ENCODE peak calls at places on chromosome 11, in four cellular contexts. E is mammary epithelial cell, A is GM23338, J is gastrocnemius medialis. W is an unnamed sample. For H3K4me1, the result is how much of the 10 kb centered on the place peaks cover.

GRCh38 chr11:93219440-93219839 is 21.6 kb upstream of the SLC36A4 start:
- DNase-seq in J (no peak), A (no peak), E (no peak), W (no peak)

GRCh38 chr11:128963744-128964340 is 21.2 kb upstream of the TP53AIP1 start:
- DNase-seq in E (no peak), A (no peak), J (no peak), W (no peak)

GRCh38 chr11:117641008-117641915 is 155.8 kb downstream of the DSCAML1 start:
- DNase-seq in E (no peak), J (no peak), A (no peak), W (no peak)

GRCh38 chr11:62560566-62561103 is 13.1 kb downstream of the EEF1G start:
- DNase-seq in E (peak), J (peak), A (peak), W (peak)

GRCh38 chr11:114073506-114074381 is 14.2 kb downstream of the ZBTB16 start:
- DNase-seq in A (no peak), J (no peak), E (no peak), W (no peak)

GRCh38 chr11:47467372-47467771 is 18.4 kb upstream of the RAPSN start:
- DNase-seq in E (no peak), J (no peak), A (no peak), W (no peak)

GRCh38 chr11:120208777-120209176 is 2.1 kb upstream of the OAF start:
- DNase-seq in J (peak), E (peak), A (no peak), W (peak)

GRCh38 chr11:61069427-61069826 is 32.9 kb upstream of the CD5 start:
- DNase-seq in A (no peak), E (no peak), J (no peak), W (no peak)

GRCh38 chr11:61487342-61488025 is 21.1 kb upstream of the LRRC10B start:
- DNase-seq in J (no peak), A (no peak), E (no peak), W (no peak)

GRCh38 chr11:35494966-35495365 is 30.4 kb downstream of the PAMR1 start:
- DNase-seq in J (no peak), A (no peak), E (no peak), W (no peak)

GRCh38 chr11:81080476-81080875 is 1639.6 kb upstream of the TENM4 start:
- DNase-seq in J (no peak), A (no peak), E (no peak), W (no peak)

GRCh38 chr11:6481012-6481923 is at the start of the genes ARFIP2 and TIMM10B:
- DNase-seq in E (peak), A (peak), J (peak), W (peak)

GRCh38 chr11:44557464-44557863 is 8.0 kb upstream of the CD82 start:
- DNase-seq in A (no peak), E (no peak), J (no peak), W (no peak)

GRCh38 chr11:134347441-134347840 is 15.7 kb downstream of the GLB1L2 start:
- DNase-seq in A (no peak), E (no peak), J (no peak), W (no peak)

GRCh38 chr11:96337541-96338530 is 5.2 kb downstream of the MAML2 start:
- DNase-seq in J (no peak), E (no peak), A (no peak), W (peak)

GRCh38 chr11:115869780-115870431 is 365.7 kb upstream of the CADM1 start:
- DNase-seq in A (peak), E (peak), J (no peak), W (peak)

GRCh38 chr11:96033054-96033453 is 109.1 kb upstream of the MTMR2 start:
- DNase-seq in A (no peak), E (no peak), J (no peak), W (no peak)

GRCh38 chr11:85307381-85307780 is 319.8 kb downstream of the DLG2 start:
- DNase-seq in A (no peak), E (no peak), J (no peak), W (no peak)

GRCh38 chr11:210122-210802 is 2.8 kb downstream of the RIC8A start:
- DNase-seq in A (no peak), J (no peak), E (peak), W (no peak)

GRCh38 chr11:130865772-130866114 is 50.5 kb downstream of the SNX19 start:
- DNase-seq in J (peak), E (no peak), A (no peak), W (no peak)

GRCh38 chr11:128568166-128568778 is 19.1 kb downstream of the ETS1 start:
- DNase-seq in J (no peak), E (peak), A (no peak), W (no peak)

GRCh38 chr11:14773755-14774154 is 118.3 kb downstream of the CYP2R1 start:
- DNase-seq in E (no peak), A (peak), J (no peak), W (no peak)

GRCh38 chr11:17683378-17684161 is 35.8 kb upstream of the MYOD1 start:
- DNase-seq in E (peak), A (no peak), J (peak), W (no peak)

GRCh38 chr11:92224394-92225205 is at the start of gene FAT3:
- DNase-seq in A (peak), E (peak), J (no peak), W (peak)

GRCh38 chr11:118448294-118448693 is 12.0 kb downstream of the KMT2A start:
- DNase-seq in J (no peak), A (no peak), E (peak), W (no peak)

GRCh38 chr11:432501-433100 is 9.2 kb downstream of the ANO9 start:
- DNase-seq in E (no peak), A (no peak), J (no peak), W (no peak)

GRCh38 chr11:128327274-128327673 is 260.1 kb downstream of the ETS1 start:
- DNase-seq in E (no peak), A (no peak), J (no peak), W (no peak)

GRCh38 chr11:112506852-112507251 is 246.2 kb upstream of the PLET1 start:
- DNase-seq in J (no peak), A (no peak), E (no peak), W (no peak)

GRCh38 chr11:78298216-78298860 is 109.6 kb downstream of the USP35 start:
- DNase-seq in A (no peak), E (no peak), J (no peak), W (no peak)

GRCh38 chr11:120130176-120130980 is 7.5 kb downstream of the TRIM29 start:
- DNase-seq in A (no peak), E (no peak), J (no peak), W (no peak)

GRCh38 chr11:34235591-34236071 is 122.2 kb downstream of the ABTB2 start:
- DNase-seq in E (no peak), J (no peak), A (no peak), W (no peak)

GRCh38 chr11:56783448-56784041 is 35.0 kb upstream of the OR9G4 start:
- DNase-seq in E (peak), A (peak), J (no peak), W (no peak)

GRCh38 chr11:66457826-66458225 is 8.9 kb upstream of the PELI3 start:
- DNase-seq in A (no peak), J (no peak), E (no peak), W (no peak)

GRCh38 chr11:14015711-14016110 is 53.2 kb downstream of the SPON1 start:
- DNase-seq in E (peak), A (peak), J (no peak), W (peak)

GRCh38 chr11:117226388-117227385 is 5.2 kb downstream of the PCSK7 start:
- DNase-seq in E (peak), J (peak), A (peak), W (peak)

GRCh38 chr11:469684-470667 is 19.9 kb downstream of the PTDSS2 start:
- DNase-seq in E (no peak), A (no peak), J (peak), W (peak)

GRCh38 chr11:129787518-129787917 is 28.1 kb upstream of the TMEM45B start:
- DNase-seq in J (no peak), E (peak), A (no peak), W (no peak)

GRCh38 chr11:9757809-9758675 is 94.2 kb downstream of the SWAP70 start:
- DNase-seq in E (peak), A (peak), J (peak), W (peak)

GRCh38 chr11:15897211-15897960 is 459.0 kb downstream of the SOX6 start:
- DNase-seq in E (peak), J (no peak), A (no peak), W (peak)

GRCh38 chr11:2555376-2555775 is 110.6 kb downstream of the KCNQ1 start:
- DNase-seq in E (no peak), J (no peak), A (no peak), W (no peak)

GRCh38 chr11:2553198-2553597 is 108.4 kb downstream of the KCNQ1 start:
- DNase-seq in E (no peak), J (no peak), A (no peak), W (no peak)

GRCh38 chr11:2554338-2555240 is 109.8 kb downstream of the KCNQ1 start:
- DNase-seq in E (no peak), J (no peak), A (no peak), W (peak)

GRCh38 chr11:2552202-2552601 is 107.4 kb downstream of the KCNQ1 start:
- DNase-seq in E (no peak), A (no peak), J (no peak), W (no peak)

DNA sequence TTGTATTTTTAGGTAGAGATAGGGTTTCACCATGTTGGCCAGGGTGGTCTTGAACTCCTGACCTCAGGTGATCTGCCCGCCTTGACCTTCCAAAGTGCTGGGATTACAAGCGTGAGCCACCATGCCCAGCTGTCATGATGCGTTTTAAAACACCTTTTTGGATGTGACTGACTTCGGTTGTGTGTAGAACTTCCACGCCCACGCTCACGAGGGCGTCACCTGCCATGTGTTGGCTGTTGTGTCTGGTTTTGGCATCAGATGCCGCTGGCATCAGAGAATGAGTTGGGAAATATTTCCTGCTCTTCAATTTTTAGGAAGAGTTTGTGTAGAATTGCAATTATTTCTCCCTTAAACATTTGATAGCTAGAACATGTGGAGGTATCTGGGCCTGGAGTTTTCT is 109.1 kb downstream of the KCNQ1 start:
- DNase-seq in J (no peak), A (no peak), E (no peak), W (no peak)
- TF ChIP-seq CTCF in J (no peak), A (peak), E (no peak), W (no peak)

DNA sequence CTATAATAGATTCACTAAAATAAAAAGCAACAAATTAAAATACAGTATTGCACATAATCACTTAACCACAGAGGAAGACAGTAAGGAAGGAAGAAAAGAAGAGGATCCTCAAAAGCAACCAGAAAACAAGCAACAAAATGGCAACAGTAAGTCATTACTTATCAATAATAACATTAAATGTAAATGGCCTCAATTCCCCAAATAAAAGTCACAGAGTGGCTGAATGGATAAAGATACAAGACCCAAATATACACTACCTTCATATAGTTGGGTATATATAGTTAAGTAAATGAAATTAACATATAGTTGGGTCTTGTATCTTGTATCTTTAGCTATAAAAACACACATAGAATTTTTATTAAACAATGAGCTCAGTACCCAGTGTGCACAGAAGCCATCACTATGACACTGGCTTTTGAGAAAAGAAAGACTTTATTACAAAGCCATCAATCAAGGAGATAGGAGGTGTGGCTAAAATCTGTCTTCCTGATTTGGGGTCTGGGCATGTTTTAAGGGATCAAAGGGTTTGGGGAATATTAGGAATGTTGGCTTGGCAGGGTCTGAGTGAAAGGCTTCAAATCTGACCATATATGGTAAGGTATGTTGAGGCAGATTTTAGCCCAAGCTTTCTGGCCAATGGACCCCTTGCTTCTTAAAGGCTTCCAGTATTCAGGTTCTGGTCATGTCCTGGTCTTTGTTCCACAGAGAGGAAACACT is 13.4 kb upstream of the GLYAT start:
- DNase-seq in J (no peak), E (no peak), A (peak), W (no peak)
- H3K4me1 ChIP-seq in J (under half), E (under half), A (under half), W (under half)

DNA sequence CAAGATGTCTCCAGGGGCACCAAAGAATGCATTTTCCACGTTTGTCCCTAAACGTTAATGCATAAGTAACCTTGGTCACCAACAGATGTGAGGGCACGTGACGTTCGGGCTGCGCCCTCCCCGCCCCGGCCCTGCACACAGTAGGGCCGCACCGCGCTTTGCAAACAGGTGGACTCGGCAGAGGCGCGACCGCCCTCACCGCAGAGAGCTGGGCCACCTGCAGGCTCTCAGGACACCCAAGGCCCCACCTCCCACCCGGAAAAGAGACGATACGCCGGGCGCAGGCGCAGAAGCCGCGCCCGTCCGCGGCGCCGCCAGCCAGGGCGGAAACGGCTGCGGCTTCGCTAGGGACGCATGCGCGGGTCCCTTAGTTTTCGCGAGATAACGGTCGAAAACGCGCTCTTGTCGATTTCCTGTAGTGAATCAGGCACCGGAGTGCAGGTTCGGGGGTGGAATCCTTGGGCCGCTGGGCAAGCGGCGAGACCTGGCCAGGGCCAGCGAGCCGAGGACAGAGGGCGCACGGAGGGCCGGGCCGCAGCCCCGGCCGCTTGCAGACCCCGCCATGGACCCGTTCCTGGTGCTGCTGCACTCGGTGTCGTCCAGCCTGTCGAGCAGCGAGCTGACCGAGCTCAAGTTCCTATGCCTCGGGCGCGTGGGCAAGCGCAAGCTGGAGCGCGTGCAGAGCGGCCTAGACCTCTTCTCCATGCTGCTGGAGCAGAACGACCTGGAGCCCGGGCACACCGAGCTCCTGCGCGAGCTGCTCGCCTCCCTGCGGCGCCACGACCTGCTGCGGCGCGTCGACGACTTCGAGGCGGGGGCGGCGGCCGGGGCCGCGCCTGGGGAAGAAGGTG is at the start of gene FADD:
- DNase-seq in J (peak), A (peak), E (peak), W (peak)
- TF ChIP-seq CTCF in J (no peak), A (no peak), E (no peak), W (no peak)

GRCh38 chr11:31106326-31106725 is 263.2 kb downstream of the DCDC1 start:
- DNase-seq in J (no peak), A (no peak), E (no peak), W (no peak)
- H3K4me1 ChIP-seq in J (under half), A (under half), E (under half), W (under half)

GRCh38 chr11:71437879-71438278 is 10.3 kb downstream of the DHCR7 start:
- DNase-seq in A (no peak), E (no peak), J (no peak), W (no peak)
- TF ChIP-seq CTCF in A (peak), E (no peak), J (no peak), W (no peak)

GRCh38 chr11:12841946-12842630 is 167.0 kb upstream of the RASSF10 start:
- DNase-seq in E (peak), J (no peak), A (peak), W (peak)

GRCh38 chr11:12842933-12843636 is 166.0 kb upstream of the RASSF10 start:
- DNase-seq in A (no peak), J (no peak), E (peak), W (no peak)

GRCh38 chr11:12846766-12847615 is 162.1 kb upstream of the RASSF10 start:
- DNase-seq in J (no peak), E (no peak), A (no peak), W (peak)

GRCh38 chr11:12848413-12848812 is 160.7 kb upstream of the RASSF10 start:
- DNase-seq in E (no peak), A (no peak), J (no peak), W (no peak)

GRCh38 chr11:12845739-12846358 is 163.3 kb upstream of the RASSF10 start:
- DNase-seq in J (no peak), A (peak), E (no peak), W (peak)
- H3K4me1 ChIP-seq in J (half or more), A (half or more), E (under half), W (half or more)

GRCh38 chr11:110728883-110729282 is 16.6 kb upstream of the ARHGAP20 start:
- DNase-seq in J (no peak), E (no peak), A (no peak), W (no peak)

GRCh38 chr11:110720646-110721283 is 8.5 kb upstream of the ARHGAP20 start:
- DNase-seq in J (no peak), A (no peak), E (no peak), W (no peak)

GRCh38 chr11:110728476-110728875 is 16.2 kb upstream of the ARHGAP20 start:
- DNase-seq in E (no peak), A (no peak), J (no peak), W (no peak)

GRCh38 chr11:110724358-110724757 is 12.1 kb upstream of the ARHGAP20 start:
- DNase-seq in E (no peak), A (no peak), J (no peak), W (no peak)
- TF ChIP-seq CTCF in E (no peak), A (no peak), J (no peak), W (no peak)

GRCh38 chr11:65438257-65439151 is 15.9 kb downstream of the NEAT1 start:
- DNase-seq in A (no peak), E (no peak), J (no peak), W (no peak)
- H3K4me1 ChIP-seq in A (under half), E (under half), J (under half), W (half or more)